ENCODE peak calls at places on chromosome 1, in six cellular contexts. One of them, this sample, is unnamed.

GRCh38 chr1:22262583-22262982 is 119.7 kb upstream of the WNT4 start:
- DNase-seq in fibroblast of pulmonary artery: no peak
- DNase-seq in choroid plexus epithelial cell: no peak
- DNase-seq in sigmoid colon: no peak
- DNase-seq in omental fat pad: no peak
- DNase-seq in AG10803: no peak
- DNase-seq in this sample: no peak

GRCh38 chr1:46130144-46130543 is 2.3 kb downstream of the PIK3R3 start:
- DNase-seq in fibroblast of pulmonary artery: no peak
- DNase-seq in choroid plexus epithelial cell: no peak
- DNase-seq in sigmoid colon: no peak
- DNase-seq in omental fat pad: no peak
- DNase-seq in AG10803: no peak
- DNase-seq in this sample: no peak

GRCh38 chr1:41618066-41618825 is 133.8 kb upstream of the EDN2 start:
- DNase-seq in fibroblast of pulmonary artery: peak; percentile 64
- DNase-seq in choroid plexus epithelial cell: peak; percentile 67
- DNase-seq in sigmoid colon: peak; percentile 87
- DNase-seq in omental fat pad: no peak
- DNase-seq in AG10803: peak; percentile 74
- DNase-seq in this sample: no peak

GRCh38 chr1:115807723-115808122 is 33.2 kb downstream of the NHLH2 start:
- DNase-seq in fibroblast of pulmonary artery: peak; percentile 82
- DNase-seq in choroid plexus epithelial cell: peak; percentile 86
- DNase-seq in sigmoid colon: no peak
- DNase-seq in omental fat pad: no peak
- DNase-seq in AG10803: peak; percentile 80
- DNase-seq in this sample: no peak

GRCh38 chr1:222392571-222392970 is 155.3 kb downstream of the HHIPL2 start:
- DNase-seq in fibroblast of pulmonary artery: no peak
- DNase-seq in choroid plexus epithelial cell: no peak
- DNase-seq in sigmoid colon: no peak
- DNase-seq in omental fat pad: no peak
- DNase-seq in AG10803: peak; percentile 37
- DNase-seq in this sample: no peak

GRCh38 chr1:10128081-10128765 is 82.1 kb upstream of the KIF1B start:
- DNase-seq in fibroblast of pulmonary artery: no peak
- DNase-seq in choroid plexus epithelial cell: no peak
- DNase-seq in sigmoid colon: no peak
- DNase-seq in omental fat pad: no peak
- DNase-seq in AG10803: no peak
- DNase-seq in this sample: no peak

GRCh38 chr1:30286984-30287839 is 436.2 kb downstream of the MATN1 start:
- DNase-seq in fibroblast of pulmonary artery: no peak
- DNase-seq in choroid plexus epithelial cell: no peak
- DNase-seq in sigmoid colon: no peak
- DNase-seq in omental fat pad: no peak
- DNase-seq in AG10803: no peak
- DNase-seq in this sample: no peak

GRCh38 chr1:245404527-245404926 is 249.7 kb downstream of the KIF26B start:
- DNase-seq in fibroblast of pulmonary artery: no peak
- DNase-seq in choroid plexus epithelial cell: no peak
- DNase-seq in sigmoid colon: no peak
- DNase-seq in omental fat pad: no peak
- DNase-seq in AG10803: no peak
- DNase-seq in this sample: no peak

GRCh38 chr1:83055391-83056170 is 943.4 kb downstream of the TTLL7 start:
- DNase-seq in fibroblast of pulmonary artery: no peak
- DNase-seq in choroid plexus epithelial cell: no peak
- DNase-seq in sigmoid colon: no peak
- DNase-seq in omental fat pad: no peak
- DNase-seq in AG10803: no peak
- DNase-seq in this sample: no peak

GRCh38 chr1:153608742-153609584 is 4.0 kb downstream of the S100A16 start:
- DNase-seq in fibroblast of pulmonary artery: peak; percentile 97
- DNase-seq in choroid plexus epithelial cell: peak; percentile 85
- DNase-seq in sigmoid colon: peak; percentile 84
- DNase-seq in omental fat pad: peak; percentile 69
- DNase-seq in AG10803: peak; percentile 86
- DNase-seq in this sample: no peak

GRCh38 chr1:242147096-242147976 is 148.4 kb upstream of the MAP1LC3C start:
- DNase-seq in fibroblast of pulmonary artery: no peak
- DNase-seq in choroid plexus epithelial cell: peak; percentile 13
- DNase-seq in sigmoid colon: no peak
- DNase-seq in omental fat pad: no peak
- DNase-seq in AG10803: peak; percentile 48
- DNase-seq in this sample: no peak

GRCh38 chr1:56436338-56436695 is 143.0 kb downstream of the PLPP3 start:
- DNase-seq in fibroblast of pulmonary artery: no peak
- DNase-seq in choroid plexus epithelial cell: no peak
- DNase-seq in sigmoid colon: no peak
- DNase-seq in omental fat pad: no peak
- DNase-seq in AG10803: no peak
- DNase-seq in this sample: no peak

GRCh38 chr1:17893891-17894631 is 138.9 kb downstream of the ACTL8 start:
- DNase-seq in fibroblast of pulmonary artery: no peak
- DNase-seq in choroid plexus epithelial cell: peak; percentile 53
- DNase-seq in sigmoid colon: no peak
- DNase-seq in omental fat pad: no peak
- DNase-seq in AG10803: no peak
- DNase-seq in this sample: no peak

GRCh38 chr1:47208374-47208850 is 18.6 kb upstream of the PDZK1IP1 start:
- DNase-seq in fibroblast of pulmonary artery: no peak
- DNase-seq in choroid plexus epithelial cell: no peak
- DNase-seq in sigmoid colon: peak; percentile 32
- DNase-seq in omental fat pad: no peak
- DNase-seq in AG10803: no peak
- DNase-seq in this sample: no peak

GRCh38 chr1:164563821-164564251 is 4.9 kb downstream of the PBX1 start:
- DNase-seq in fibroblast of pulmonary artery: no peak
- DNase-seq in choroid plexus epithelial cell: no peak
- DNase-seq in sigmoid colon: no peak
- DNase-seq in omental fat pad: no peak
- DNase-seq in AG10803: no peak
- DNase-seq in this sample: no peak

GRCh38 chr1:109783436-109783835 is 19.7 kb upstream of the EPS8L3 start:
- DNase-seq in fibroblast of pulmonary artery: peak; percentile 78
- DNase-seq in choroid plexus epithelial cell: peak; percentile 58
- DNase-seq in sigmoid colon: peak; percentile 62
- DNase-seq in omental fat pad: no peak
- DNase-seq in AG10803: peak; percentile 88
- DNase-seq in this sample: peak; percentile 77

GRCh38 chr1:230002164-230002803 is 64.8 kb upstream of the GALNT2 start:
- DNase-seq in fibroblast of pulmonary artery: peak; percentile 19
- DNase-seq in choroid plexus epithelial cell: peak; percentile 9
- DNase-seq in sigmoid colon: no peak
- DNase-seq in omental fat pad: no peak
- DNase-seq in AG10803: no peak
- DNase-seq in this sample: no peak

GRCh38 chr1:212670301-212670700 is 29.3 kb downstream of the BATF3 start:
- DNase-seq in fibroblast of pulmonary artery: no peak
- DNase-seq in choroid plexus epithelial cell: no peak
- DNase-seq in sigmoid colon: no peak
- DNase-seq in omental fat pad: no peak
- DNase-seq in AG10803: no peak
- DNase-seq in this sample: no peak

GRCh38 chr1:183366116-183366515 is 52.1 kb downstream of the NMNAT2 start:
- DNase-seq in fibroblast of pulmonary artery: no peak
- DNase-seq in choroid plexus epithelial cell: no peak
- DNase-seq in sigmoid colon: no peak
- DNase-seq in omental fat pad: no peak
- DNase-seq in AG10803: no peak
- DNase-seq in this sample: no peak

GRCh38 chr1:70719164-70719563 is 308.1 kb downstream of the CTH start:
- DNase-seq in fibroblast of pulmonary artery: no peak
- DNase-seq in choroid plexus epithelial cell: no peak
- DNase-seq in sigmoid colon: no peak
- DNase-seq in omental fat pad: no peak
- DNase-seq in AG10803: peak; percentile 67
- DNase-seq in this sample: no peak

GRCh38 chr1:19066248-19066873 is 109.9 kb upstream of the IFFO2 start:
- DNase-seq in fibroblast of pulmonary artery: no peak
- DNase-seq in choroid plexus epithelial cell: no peak
- DNase-seq in sigmoid colon: no peak
- DNase-seq in omental fat pad: no peak
- DNase-seq in AG10803: no peak
- DNase-seq in this sample: no peak

GRCh38 chr1:234849824-234850223 is 239.8 kb upstream of the IRF2BP2 start:
- DNase-seq in fibroblast of pulmonary artery: no peak
- DNase-seq in choroid plexus epithelial cell: no peak
- DNase-seq in sigmoid colon: no peak
- DNase-seq in omental fat pad: no peak
- DNase-seq in AG10803: no peak
- DNase-seq in this sample: no peak

GRCh38 chr1:174872615-174873058 is 127.1 kb upstream of the CACYBP start:
- DNase-seq in fibroblast of pulmonary artery: peak; percentile 6
- DNase-seq in choroid plexus epithelial cell: peak; percentile 24
- DNase-seq in sigmoid colon: no peak
- DNase-seq in omental fat pad: no peak
- DNase-seq in AG10803: peak; percentile 16
- DNase-seq in this sample: no peak

GRCh38 chr1:43286115-43286514 is 734 bp upstream of the C1orf210 start:
- DNase-seq in fibroblast of pulmonary artery: no peak
- DNase-seq in choroid plexus epithelial cell: no peak
- DNase-seq in sigmoid colon: peak; percentile 35
- DNase-seq in omental fat pad: no peak
- DNase-seq in AG10803: no peak
- DNase-seq in this sample: peak; percentile 61

GRCh38 chr1:203682401-203683383 is 56.1 kb downstream of the ATP2B4 start:
- DNase-seq in fibroblast of pulmonary artery: peak; percentile 41
- DNase-seq in choroid plexus epithelial cell: no peak
- DNase-seq in sigmoid colon: no peak
- DNase-seq in omental fat pad: no peak
- DNase-seq in AG10803: peak; percentile 27
- DNase-seq in this sample: no peak

GRCh38 chr1:87728169-87728568 is 399.5 kb downstream of the LMO4 start:
- DNase-seq in fibroblast of pulmonary artery: no peak
- DNase-seq in choroid plexus epithelial cell: no peak
- DNase-seq in sigmoid colon: no peak
- DNase-seq in omental fat pad: no peak
- DNase-seq in AG10803: no peak
- DNase-seq in this sample: no peak

GRCh38 chr1:100107696-100108095 is 25.0 kb downstream of the SASS6 start:
- DNase-seq in fibroblast of pulmonary artery: no peak
- DNase-seq in choroid plexus epithelial cell: no peak
- DNase-seq in sigmoid colon: no peak
- DNase-seq in omental fat pad: no peak
- DNase-seq in AG10803: no peak
- DNase-seq in this sample: no peak

GRCh38 chr1:100115524-100115923 is 17.2 kb downstream of the SASS6 start:
- DNase-seq in fibroblast of pulmonary artery: no peak
- DNase-seq in choroid plexus epithelial cell: no peak
- DNase-seq in sigmoid colon: no peak
- DNase-seq in omental fat pad: no peak
- DNase-seq in AG10803: no peak
- DNase-seq in this sample: no peak

DNA sequence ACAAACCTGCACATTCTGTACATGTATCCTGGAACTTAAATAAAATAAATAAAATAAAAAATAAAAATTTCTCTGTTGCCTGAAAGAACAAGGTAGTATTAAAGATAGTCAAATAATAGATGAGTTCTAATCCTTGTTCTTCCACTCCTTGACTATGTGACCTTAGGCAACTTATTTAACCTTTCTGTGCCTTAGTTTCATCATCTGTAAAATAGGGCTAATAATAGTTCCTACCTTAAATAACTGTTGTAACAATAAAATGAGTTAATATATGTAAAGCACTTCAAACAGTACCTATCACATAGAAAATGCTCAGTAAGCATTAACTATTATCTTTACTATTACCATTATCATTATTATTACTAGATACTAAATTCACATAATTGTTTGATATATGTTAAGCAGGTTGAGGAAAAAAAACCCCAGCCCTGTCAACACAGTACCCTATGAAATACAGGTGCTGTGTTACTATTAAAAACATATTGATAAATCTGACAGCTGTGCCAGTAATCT is 23.1 kb downstream of the SASS6 start:
- DNase-seq in fibroblast of pulmonary artery: no peak
- DNase-seq in choroid plexus epithelial cell: no peak
- DNase-seq in sigmoid colon: no peak
- DNase-seq in omental fat pad: no peak
- DNase-seq in AG10803: no peak
- DNase-seq in this sample: no peak
- TF ChIP-seq CTCF in fibroblast of pulmonary artery: no peak
- TF ChIP-seq CTCF in choroid plexus epithelial cell: no peak
- TF ChIP-seq CTCF in sigmoid colon: no peak
- TF ChIP-seq CTCF in omental fat pad: no peak
- TF ChIP-seq CTCF in AG10803: no peak
- TF ChIP-seq CTCF in this sample: no peak

GRCh38 chr1:119372493-119373086 is 4.0 kb downstream of the HAO2 start:
- DNase-seq in fibroblast of pulmonary artery: peak; percentile 34
- DNase-seq in choroid plexus epithelial cell: peak; percentile 65
- DNase-seq in sigmoid colon: no peak
- DNase-seq in omental fat pad: no peak
- DNase-seq in AG10803: peak; percentile 39
- DNase-seq in this sample: no peak
- TF ChIP-seq CTCF in fibroblast of pulmonary artery: no peak
- TF ChIP-seq CTCF in choroid plexus epithelial cell: peak; percentile 47
- TF ChIP-seq CTCF in sigmoid colon: no peak
- TF ChIP-seq CTCF in omental fat pad: no peak
- TF ChIP-seq CTCF in AG10803: peak; percentile 34
- TF ChIP-seq CTCF in this sample: peak; percentile 76

DNA sequence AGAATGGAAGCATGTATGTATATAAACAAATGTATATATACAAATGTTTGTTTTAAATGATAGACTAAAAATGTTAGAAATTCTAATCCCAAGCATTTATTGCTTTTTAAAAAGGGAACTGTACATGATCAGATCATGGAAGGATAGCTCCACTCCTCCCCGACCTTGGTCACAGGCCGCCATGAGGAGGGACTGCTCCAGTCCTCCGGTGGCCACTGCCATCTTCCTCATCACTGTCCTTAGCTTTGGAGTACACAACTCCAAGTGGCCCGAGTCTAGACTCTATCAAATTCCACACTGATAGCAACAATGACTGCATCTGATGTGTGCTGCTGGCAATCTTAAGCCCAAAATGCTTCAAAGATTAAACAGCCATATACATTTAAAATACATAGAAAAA is 9.7 kb downstream of the SYF2 start:
- DNase-seq in fibroblast of pulmonary artery: no peak
- DNase-seq in choroid plexus epithelial cell: no peak
- DNase-seq in sigmoid colon: no peak
- DNase-seq in omental fat pad: no peak
- DNase-seq in AG10803: no peak
- DNase-seq in this sample: no peak
- TF ChIP-seq CTCF in fibroblast of pulmonary artery: no peak
- TF ChIP-seq CTCF in choroid plexus epithelial cell: no peak
- TF ChIP-seq CTCF in sigmoid colon: no peak
- TF ChIP-seq CTCF in omental fat pad: no peak
- TF ChIP-seq CTCF in AG10803: no peak
- TF ChIP-seq CTCF in this sample: no peak

GRCh38 chr1:197869502-197869890 is 32.9 kb upstream of the C1orf53 start:
- DNase-seq in fibroblast of pulmonary artery: no peak
- DNase-seq in choroid plexus epithelial cell: no peak
- DNase-seq in sigmoid colon: no peak
- DNase-seq in omental fat pad: no peak
- DNase-seq in AG10803: no peak
- DNase-seq in this sample: no peak

GRCh38 chr1:197865809-197866208 is 36.6 kb upstream of the C1orf53 start:
- DNase-seq in fibroblast of pulmonary artery: no peak
- DNase-seq in choroid plexus epithelial cell: no peak
- DNase-seq in sigmoid colon: no peak
- DNase-seq in omental fat pad: no peak
- DNase-seq in AG10803: no peak
- DNase-seq in this sample: no peak

GRCh38 chr1:197868751-197869501 is 33.5 kb upstream of the C1orf53 start:
- DNase-seq in fibroblast of pulmonary artery: peak; percentile 78
- DNase-seq in choroid plexus epithelial cell: peak; percentile 85
- DNase-seq in sigmoid colon: no peak
- DNase-seq in omental fat pad: no peak
- DNase-seq in AG10803: peak; percentile 71
- DNase-seq in this sample: no peak
- TF ChIP-seq CTCF in fibroblast of pulmonary artery: peak; percentile 75
- TF ChIP-seq CTCF in choroid plexus epithelial cell: peak; percentile 83
- TF ChIP-seq CTCF in sigmoid colon: no peak
- TF ChIP-seq CTCF in omental fat pad: no peak
- TF ChIP-seq CTCF in AG10803: peak; percentile 86
- TF ChIP-seq CTCF in this sample: peak; percentile 86